ENCODE peak calls at places on chromosome 14, in four cellular contexts. W is GM12878, C is K562, T is H1. N is an unnamed sample.

GRCh38 chr14:106044949-106045596 is 518.7 kb downstream of the TMEM121 start:
- DNase-seq in W (no peak), C (peak), T (no peak), N (peak)

GRCh38 chr14:99224116-99224910 is 47.7 kb downstream of the BCL11B start:
- DNase-seq in W (no peak), C (peak), T (no peak), N (no peak)

GRCh38 chr14:70888681-70889175 is 18.5 kb upstream of the PCNX1 start:
- DNase-seq in W (no peak), C (no peak), T (no peak), N (no peak)

GRCh38 chr14:55125403-55125802 is 3.6 kb upstream of the LGALS3 start:
- DNase-seq in W (no peak), C (no peak), T (no peak), N (no peak)

GRCh38 chr14:26960049-26960688 is 362.3 kb upstream of the NOVA1 start:
- DNase-seq in W (no peak), C (no peak), T (no peak), N (no peak)

GRCh38 chr14:50062438-50063039 is 53.8 kb downstream of the VCPKMT start:
- DNase-seq in W (peak), C (peak), T (no peak), N (peak)

GRCh38 chr14:37429618-37430017 is 165.4 kb downstream of the FOXA1 start:
- DNase-seq in W (no peak), C (no peak), T (no peak), N (no peak)

GRCh38 chr14:66359500-66359899 is 126.7 kb upstream of the CCDC196 start:
- DNase-seq in W (peak), C (peak), T (no peak), N (peak)

GRCh38 chr14:99872786-99873440 is 79.7 kb downstream of the EML1 start:
- DNase-seq in W (no peak), C (no peak), T (peak), N (no peak)

GRCh38 chr14:23409966-23410635 is 2.0 kb upstream of the MYH6 start:
- DNase-seq in W (no peak), C (no peak), T (no peak), N (no peak)

GRCh38 chr14:45902241-45902640 is 649.2 kb upstream of the MIS18BP1 start:
- DNase-seq in W (no peak), C (no peak), T (no peak), N (no peak)

GRCh38 chr14:56150018-56150417 is 31.8 kb downstream of the PELI2 start:
- DNase-seq in W (no peak), C (no peak), T (no peak), N (no peak)

GRCh38 chr14:100747021-100747586 is 20.4 kb downstream of the DLK1 start:
- DNase-seq in W (no peak), C (no peak), T (no peak), N (peak)

GRCh38 chr14:72254202-72254939 is 322.1 kb downstream of the RGS6 start:
- DNase-seq in W (no peak), C (no peak), T (no peak), N (no peak)

GRCh38 chr14:90383731-90384542 is 12.9 kb upstream of the CALM1 start:
- DNase-seq in W (no peak), C (peak), T (no peak), N (peak)

GRCh38 chr14:74801396-74801795 is 38.3 kb downstream of the YLPM1 start:
- DNase-seq in W (no peak), C (no peak), T (no peak), N (no peak)

GRCh38 chr14:99055019-99055418 is 217.0 kb downstream of the BCL11B start:
- DNase-seq in W (no peak), C (no peak), T (no peak), N (no peak)

GRCh38 chr14:100375963-100376735 is 53.0 kb downstream of the SLC25A47 start:
- DNase-seq in W (peak), C (peak), T (peak), N (peak)

GRCh38 chr14:49193365-49194050 is 392.7 kb downstream of the RPS29 start:
- DNase-seq in W (peak), C (no peak), T (no peak), N (no peak)

GRCh38 chr14:63752449-63753169 is 24.7 kb upstream of the SGPP1 start:
- DNase-seq in W (no peak), C (no peak), T (no peak), N (peak)
- TF ChIP-seq HDAC6 in W (no peak), C (no peak), T (no peak), N (no peak)

DNA sequence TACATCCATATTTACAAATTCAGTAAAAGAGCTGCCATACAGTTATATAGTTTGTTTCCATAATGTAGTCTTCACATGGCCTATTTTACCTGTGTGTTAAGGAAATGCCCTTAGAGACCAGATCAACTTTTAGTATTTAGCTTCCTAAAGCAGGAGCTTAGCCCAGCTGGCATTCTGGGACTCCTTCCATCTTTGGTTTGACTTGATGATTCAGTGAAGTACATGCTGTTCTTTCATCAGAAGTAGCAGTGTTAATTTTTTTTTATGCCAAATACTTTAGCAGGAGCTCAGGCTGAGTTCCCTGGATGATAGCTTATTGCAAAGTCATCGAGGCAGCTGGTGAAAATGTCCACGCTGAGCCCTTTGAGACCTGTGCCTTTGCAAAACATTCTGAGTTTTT is 101.0 kb downstream of the FOXG1 start:
- DNase-seq in W (no peak), C (no peak), T (no peak), N (no peak)
- TF ChIP-seq HDAC6 in W (no peak), C (no peak), T (no peak), N (no peak)

GRCh38 chr14:95871531-95871930 is 5.1 kb upstream of the TUNAR start:
- DNase-seq in W (no peak), C (no peak), T (no peak), N (no peak)
- TF ChIP-seq HDAC6 in W (no peak), C (no peak), T (no peak), N (no peak)

GRCh38 chr14:58066115-58066514 is 85.9 kb downstream of the ARMH4 start:
- DNase-seq in W (no peak), C (no peak), T (no peak), N (no peak)
- TF ChIP-seq HDAC6 in W (no peak), C (no peak), T (no peak), N (no peak)

GRCh38 chr14:21185506-21185905 is 29.6 kb upstream of the OR5AU1 start:
- DNase-seq in W (no peak), C (peak), T (no peak), N (no peak)
- TF ChIP-seq HDAC6 in W (no peak), C (no peak), T (no peak), N (no peak)

DNA sequence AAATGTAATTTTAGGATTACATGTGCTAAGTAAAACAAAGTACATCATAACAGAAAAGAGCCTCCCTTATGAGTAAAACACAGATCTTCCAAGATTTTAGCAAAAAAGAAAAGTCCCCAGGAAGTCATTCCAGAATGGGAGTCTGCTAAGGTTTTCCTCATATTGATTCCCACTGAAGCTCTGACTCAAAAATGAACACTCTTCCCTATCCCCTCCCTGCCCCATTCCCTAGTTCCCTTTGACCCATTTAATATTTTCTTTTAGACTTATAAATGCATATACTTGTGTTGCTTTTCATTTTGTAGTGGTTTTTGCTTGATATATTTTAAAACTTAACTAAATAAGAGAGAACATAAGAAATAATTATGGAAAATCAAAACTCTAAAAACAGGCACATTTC is 40.1 kb downstream of the PTGER2 start:
- DNase-seq in W (no peak), C (no peak), T (no peak), N (no peak)
- TF ChIP-seq HDAC6 in W (no peak), C (no peak), T (no peak), N (no peak)

DNA sequence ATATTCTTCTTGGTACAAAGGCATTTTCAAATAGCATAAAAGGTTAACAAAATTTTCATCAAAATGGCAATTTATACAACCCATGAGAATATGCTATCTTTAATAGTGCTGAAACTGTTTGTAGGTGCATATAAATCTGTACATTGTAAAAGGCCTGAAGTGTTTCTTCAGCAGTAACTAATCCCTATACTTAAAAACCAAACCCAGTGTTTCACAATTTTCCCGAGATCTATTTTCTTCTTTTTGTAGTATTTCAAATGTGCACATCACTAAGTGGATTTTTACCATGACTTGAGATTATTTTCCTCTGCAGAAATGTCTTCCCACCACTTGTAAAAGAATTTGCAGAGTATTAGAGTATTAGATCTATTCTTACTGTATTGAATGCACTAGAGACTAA is 76.5 kb downstream of the FERMT2 start:
- DNase-seq in W (no peak), C (no peak), T (no peak), N (no peak)
- TF ChIP-seq HDAC6 in W (no peak), C (no peak), T (no peak), N (no peak)

DNA sequence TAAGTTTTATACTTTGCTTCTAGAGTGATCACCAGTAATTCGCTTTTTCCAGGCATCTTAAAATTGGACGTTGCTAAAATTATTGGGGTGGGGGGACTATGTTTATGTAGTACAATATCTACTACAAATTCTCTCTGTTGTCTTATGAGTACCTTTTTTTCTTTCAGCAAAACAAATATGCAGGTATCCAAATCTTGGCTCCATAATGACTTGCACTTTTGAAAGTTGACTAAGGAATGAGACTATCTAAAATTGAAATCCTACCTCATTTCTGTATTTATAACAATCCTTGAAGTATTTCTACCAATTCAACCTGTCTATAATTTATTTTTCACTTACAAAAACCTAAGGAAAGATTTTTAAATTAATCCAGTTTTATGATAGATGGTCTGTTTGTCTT is 2.4 kb downstream of the DYNC1H1 start:
- DNase-seq in W (no peak), C (no peak), T (no peak), N (no peak)
- TF ChIP-seq HDAC6 in W (no peak), C (no peak), T (no peak), N (no peak)

GRCh38 chr14:69270795-69271708 is 11.1 kb downstream of the GALNT16 start:
- DNase-seq in W (no peak), C (no peak), T (no peak), N (no peak)
- TF ChIP-seq HDAC6 in W (no peak), C (no peak), T (no peak), N (no peak)

DNA sequence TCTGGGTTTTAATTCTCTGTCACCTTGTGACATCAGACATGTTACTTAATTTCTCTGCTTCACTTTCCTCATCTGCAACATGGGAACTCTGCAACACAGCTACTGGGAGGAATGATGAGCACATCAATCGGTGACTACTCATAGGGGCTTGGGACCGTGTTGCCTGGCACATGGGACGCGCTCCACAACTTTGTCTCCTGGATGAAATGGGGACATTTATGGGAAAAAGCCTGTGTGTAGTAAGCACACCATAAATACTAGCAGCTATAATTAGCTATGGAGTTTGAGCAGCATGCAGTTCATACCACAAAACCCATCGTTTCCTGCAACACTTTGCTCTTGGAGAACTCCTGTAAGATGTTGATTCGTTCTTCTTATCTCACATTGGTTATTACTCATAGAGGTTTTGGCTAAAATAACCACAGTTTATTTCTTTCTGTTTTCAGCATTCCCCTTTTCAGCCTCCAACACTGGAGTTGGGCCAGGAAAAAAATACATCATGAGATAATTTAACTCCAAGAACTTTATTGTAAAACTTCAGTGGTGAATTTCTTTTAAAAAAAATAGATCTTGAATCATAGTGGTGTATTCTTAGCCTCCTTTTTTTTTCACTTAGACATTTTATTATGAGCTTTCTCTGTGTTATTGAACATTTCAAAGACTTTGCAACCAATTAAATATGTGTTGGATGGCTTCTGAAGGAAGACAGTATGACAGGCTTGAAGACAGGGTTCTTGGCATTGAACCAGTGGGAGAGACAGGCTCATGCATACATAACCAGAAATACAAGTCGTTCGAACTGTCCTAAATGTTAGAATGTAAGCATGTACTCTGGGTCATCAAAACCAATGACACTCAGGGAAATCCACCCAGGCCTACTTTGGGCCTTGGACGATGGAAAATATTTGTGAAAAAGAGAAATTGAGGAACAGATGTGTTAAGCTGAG is 72.7 kb downstream of the RIN3 start:
- DNase-seq in W (peak), C (no peak), T (no peak), N (no peak)
- TF ChIP-seq HDAC6 in W (no peak), C (no peak), T (no peak), N (no peak)